ENCODE peak calls at places on chromosome 20, in eight cellular contexts. F is heart left ventricle, M is astrocyte, Y is fibroblast of pulmonary artery, B is RWPE1, D is progenitor cell of endocrine pancreas, H is fibroblast of lung, R is upper lobe of left lung. A is an unnamed sample.

GRCh38 chr20:1478566-1478965 is 11.9 kb upstream of the NSFL1C start:
- DNase-seq in B (peak; percentile 92), M (peak; percentile 59), D (no peak), Y (peak; percentile 42), F (no peak), H (peak; percentile 21), R (no peak), A (no peak)

GRCh38 chr20:41005361-41005729 is 23.3 kb upstream of the TOP1 start:
- DNase-seq in F (peak; percentile 85), Y (peak; percentile 99), B (peak; percentile 96), D (no peak), R (no peak), M (peak; percentile 93), H (peak; percentile 99), A (peak; percentile 82)

GRCh38 chr20:59987135-59987534 is 28.9 kb downstream of the CDH26 start:
- DNase-seq in Y (no peak), D (no peak), H (no peak), B (no peak), R (no peak), F (no peak), M (no peak), A (no peak)

GRCh38 chr20:40497781-40498691 is 191.0 kb downstream of the MAFB start:
- DNase-seq in Y (peak; percentile 56), M (peak; percentile 6), B (peak; percentile 26), H (peak; percentile 38), F (peak; percentile 35), R (no peak), D (no peak), A (no peak)

GRCh38 chr20:24738981-24739633 is 210.0 kb upstream of the CST7 start:
- DNase-seq in F (no peak), M (no peak), Y (no peak), H (peak; percentile 10), D (no peak), R (no peak), B (no peak), A (no peak)

GRCh38 chr20:13739726-13740649 is 44.7 kb downstream of the ESF1 start:
- DNase-seq in R (no peak), D (no peak), Y (peak; percentile 73), M (no peak), H (no peak), B (no peak), F (no peak), A (no peak)

GRCh38 chr20:13567663-13568062 is 71.1 kb downstream of the TASP1 start:
- DNase-seq in R (no peak), H (no peak), B (no peak), F (no peak), M (no peak), Y (peak; percentile 57), D (no peak), A (no peak)

GRCh38 chr20:62770111-62770910 is 26.0 kb upstream of the MRGBP start:
- DNase-seq in M (no peak), B (no peak), D (no peak), F (no peak), R (peak; percentile 52), H (no peak), Y (no peak), A (no peak)

GRCh38 chr20:1912646-1913045 is 17.4 kb downstream of the SIRPA start:
- DNase-seq in B (no peak), M (no peak), H (no peak), D (no peak), Y (no peak), F (no peak), R (no peak), A (no peak)

GRCh38 chr20:24984963-24985640 is 7.4 kb downstream of the APMAP start:
- DNase-seq in F (no peak), M (no peak), H (no peak), R (no peak), Y (no peak), D (no peak), B (no peak), A (no peak)

GRCh38 chr20:48025661-48026060 is 240.4 kb upstream of the SULF2 start:
- DNase-seq in D (no peak), M (peak; percentile 89), F (no peak), R (no peak), H (peak; percentile 40), B (peak; percentile 93), Y (peak; percentile 53), A (no peak)

GRCh38 chr20:47354710-47355488 is 1.6 kb downstream of the ZMYND8 start:
- DNase-seq in B (peak; percentile 42), H (no peak), F (no peak), R (no peak), M (no peak), Y (peak; percentile 49), D (no peak), A (no peak)

GRCh38 chr20:5095931-5096330 is 23.8 kb downstream of the PCNA start:
- DNase-seq in D (no peak), R (peak; percentile 23), B (no peak), F (no peak), H (no peak), M (no peak), Y (no peak), A (no peak)

GRCh38 chr20:57445298-57445697 is 54.1 kb downstream of the RBM38 start:
- DNase-seq in D (no peak), B (no peak), R (no peak), H (peak; percentile 42), F (peak; percentile 77), M (peak; percentile 39), Y (peak; percentile 67), A (peak; percentile 4)

GRCh38 chr20:63881451-63882226 is 13.3 kb upstream of the DNAJC5 start:
- DNase-seq in F (no peak), H (no peak), D (no peak), M (no peak), Y (no peak), R (no peak), B (no peak), A (no peak)

GRCh38 chr20:6533828-6534388 is 233.6 kb upstream of the BMP2 start:
- DNase-seq in F (no peak), B (no peak), D (no peak), R (no peak), H (peak; percentile 91), M (peak; percentile 99), Y (peak; percentile 65), A (peak; percentile 67)

GRCh38 chr20:779771-780170 is 11.5 kb upstream of the SLC52A3 start:
- DNase-seq in R (no peak), B (no peak), M (no peak), D (no peak), F (no peak), H (no peak), Y (no peak), A (no peak)

GRCh38 chr20:50130346-50130703 is 17.4 kb upstream of the UBE2V1 start:
- DNase-seq in Y (no peak), F (no peak), H (no peak), M (no peak), R (no peak), D (no peak), B (no peak), A (no peak)

GRCh38 chr20:30286157-30286556 is 971.3 kb upstream of the DEFB115 start:
- DNase-seq in F (no peak), H (peak; percentile 39), M (no peak), D (no peak), R (peak; percentile 62), Y (no peak), B (no peak), A (no peak)

GRCh38 chr20:39890697-39891096 is 798.3 kb downstream of the MAFB start:
- DNase-seq in D (no peak), M (no peak), F (no peak), Y (no peak), B (no peak), H (no peak), R (no peak), A (no peak)

GRCh38 chr20:46438156-46438750 is 31.8 kb upstream of the ELMO2 start:
- DNase-seq in F (no peak), B (peak; percentile 67), D (no peak), M (peak; percentile 3), H (peak; percentile 67), Y (peak; percentile 56), R (no peak), A (no peak)

GRCh38 chr20:858011-858410 is 24.5 kb downstream of the FAM110A start:
- DNase-seq in B (peak; percentile 87), D (no peak), R (no peak), Y (no peak), F (no peak), H (no peak), M (no peak), A (no peak)

DNA sequence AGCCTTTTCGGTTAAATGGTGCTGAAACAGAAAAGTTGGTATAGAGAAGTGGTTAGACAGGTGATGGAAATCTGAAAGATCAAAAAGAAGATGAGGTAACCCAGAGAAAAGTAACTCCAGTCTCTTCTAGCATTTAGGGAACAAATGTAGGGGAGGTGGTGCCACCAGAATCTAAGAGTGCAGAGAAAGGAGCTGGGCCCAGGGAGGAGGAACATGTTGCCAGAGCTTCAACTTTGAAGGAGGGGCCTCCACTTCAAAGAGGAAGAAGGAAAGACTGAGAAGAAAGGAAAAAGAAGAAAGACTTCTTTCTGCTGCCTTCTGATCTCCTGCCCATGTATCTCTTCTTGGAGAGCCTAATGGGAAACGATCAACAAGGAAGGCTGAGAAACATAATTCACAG is 23.5 kb upstream of the ATRN start:
- DNase-seq in B (no peak), D (no peak), M (no peak), R (no peak), F (no peak), H (no peak), Y (no peak), A (no peak)
- TF ChIP-seq CTCF in B (no peak), D (no peak), M (no peak), R (no peak), F (no peak), H (no peak), Y (no peak), A (no peak)

GRCh38 chr20:43923917-43924316 is 9.3 kb downstream of the TOX2 start:
- DNase-seq in Y (no peak), M (no peak), H (no peak), B (no peak), D (no peak), R (no peak), F (no peak), A (no peak)
- TF ChIP-seq CTCF in Y (no peak), M (no peak), H (no peak), B (no peak), D (no peak), R (no peak), F (no peak), A (no peak)

DNA sequence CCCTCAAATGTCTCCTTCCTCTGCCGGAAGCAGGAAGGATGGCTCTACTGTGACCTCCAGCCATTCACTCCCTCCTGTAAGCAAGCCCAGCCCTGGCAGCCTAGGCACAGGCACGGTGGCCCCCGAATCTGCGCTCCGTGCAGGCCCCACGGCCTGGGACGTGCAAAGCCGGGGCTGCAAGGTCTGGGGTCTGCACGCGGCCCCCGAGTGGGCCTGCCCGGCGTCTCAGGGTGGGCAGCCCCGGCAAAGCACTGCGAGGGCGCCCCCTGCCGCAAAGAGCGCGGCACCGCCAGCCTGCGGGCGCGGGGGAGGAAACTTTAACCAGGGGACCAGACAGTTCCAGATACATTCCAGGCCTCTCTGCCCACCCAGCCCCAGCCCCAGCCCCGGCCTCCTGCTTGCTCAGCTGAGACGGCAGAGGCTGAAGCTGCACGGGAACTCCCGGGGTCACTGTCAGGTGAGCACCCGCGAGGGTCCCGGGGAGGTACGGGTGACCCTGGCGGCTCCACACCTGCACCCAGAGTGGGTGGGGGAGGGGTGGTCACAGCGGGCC is 98.8 kb downstream of the ASXL1 start:
- DNase-seq in R (peak; percentile 90), H (no peak), M (no peak), F (no peak), D (peak; percentile 91), Y (peak; percentile 53), B (peak; percentile 55), A (no peak)
- TF ChIP-seq CTCF in R (peak; percentile 81), H (peak; percentile 60), M (peak; percentile 46), F (peak; percentile 85), D (peak; percentile 99), Y (peak; percentile 49), B (peak; percentile 91), A (peak; percentile 66)

GRCh38 chr20:35404614-35405259 is 7.0 kb downstream of the UQCC1 start:
- DNase-seq in D (no peak), B (no peak), R (no peak), Y (no peak), M (no peak), H (no peak), F (no peak), A (no peak)
- TF ChIP-seq CTCF in D (no peak), B (no peak), R (no peak), Y (no peak), M (no peak), H (no peak), F (no peak), A (no peak)